ENCODE peak calls at places on chromosomes 11 and 22, in eight cellular contexts. One of them, this sample, is unnamed.
A peak's percentile ranks its signal among the peaks of the same experiment; 100 is the strongest.

GRCh38 chr11:118046051-118046963 is 30.6 kb upstream of the TMPRSS4 start:
- DNase-seq in sigmoid colon: no peak
- DNase-seq in PC-3: no peak
- DNase-seq in transverse colon: no peak
- DNase-seq in prostate gland: no peak
- DNase-seq in kidney epithelial cell: no peak
- DNase-seq in tibial artery: no peak
- DNase-seq in IMR-90: no peak
- DNase-seq in this sample: no peak

GRCh38 chr11:33692013-33692504 is 8.6 kb downstream of the C11orf91 start:
- DNase-seq in kidney epithelial cell: peak; percentile 95
- DNase-seq in sigmoid colon: peak; percentile 89
- DNase-seq in tibial artery: peak; percentile 84
- DNase-seq in IMR-90: peak; percentile 98
- DNase-seq in transverse colon: peak; percentile 59
- DNase-seq in prostate gland: peak; percentile 70
- DNase-seq in PC-3: peak; percentile 96
- DNase-seq in this sample: peak; percentile 91

GRCh38 chr22:27238935-27239510 is 562.5 kb downstream of the MN1 start:
- DNase-seq in transverse colon: no peak
- DNase-seq in kidney epithelial cell: peak; percentile 99
- DNase-seq in prostate gland: no peak
- DNase-seq in IMR-90: peak; percentile 97
- DNase-seq in PC-3: peak; percentile 7
- DNase-seq in sigmoid colon: peak; percentile 86
- DNase-seq in tibial artery: peak; percentile 69
- DNase-seq in this sample: peak; percentile 68

GRCh38 chr11:33172996-33173395 is 11.7 kb upstream of the CSTF3 start:
- DNase-seq in kidney epithelial cell: no peak
- DNase-seq in transverse colon: no peak
- DNase-seq in IMR-90: peak; percentile 31
- DNase-seq in prostate gland: no peak
- DNase-seq in sigmoid colon: no peak
- DNase-seq in tibial artery: peak; percentile 40
- DNase-seq in PC-3: no peak
- DNase-seq in this sample: no peak

GRCh38 chr11:34633990-34634725 is 13.3 kb downstream of the EHF start:
- DNase-seq in tibial artery: no peak
- DNase-seq in sigmoid colon: no peak
- DNase-seq in prostate gland: no peak
- DNase-seq in transverse colon: no peak
- DNase-seq in PC-3: peak; percentile 49
- DNase-seq in kidney epithelial cell: no peak
- DNase-seq in IMR-90: peak; percentile 51
- DNase-seq in this sample: no peak

GRCh38 chr22:48188211-48188845 is 1425.9 kb downstream of the TBC1D22A start:
- DNase-seq in prostate gland: no peak
- DNase-seq in kidney epithelial cell: no peak
- DNase-seq in tibial artery: no peak
- DNase-seq in PC-3: peak; percentile 15
- DNase-seq in transverse colon: no peak
- DNase-seq in sigmoid colon: no peak
- DNase-seq in IMR-90: no peak
- DNase-seq in this sample: no peak

GRCh38 chr11:60363542-60364525 is 14.5 kb upstream of the MS4A7 start:
- DNase-seq in IMR-90: peak; percentile 25
- DNase-seq in PC-3: peak; percentile 92
- DNase-seq in transverse colon: peak; percentile 76
- DNase-seq in prostate gland: peak; percentile 56
- DNase-seq in sigmoid colon: no peak
- DNase-seq in kidney epithelial cell: peak; percentile 5
- DNase-seq in tibial artery: peak; percentile 59
- DNase-seq in this sample: peak; percentile 2

GRCh38 chr11:46490576-46491100 is 99.1 kb upstream of the CHRM4 start:
- DNase-seq in kidney epithelial cell: no peak
- DNase-seq in transverse colon: no peak
- DNase-seq in sigmoid colon: no peak
- DNase-seq in IMR-90: peak; percentile 46
- DNase-seq in tibial artery: no peak
- DNase-seq in PC-3: no peak
- DNase-seq in prostate gland: no peak
- DNase-seq in this sample: no peak

GRCh38 chr11:60761436-60762190 is 4.9 kb downstream of the MS4A15 start:
- DNase-seq in tibial artery: no peak
- DNase-seq in transverse colon: no peak
- DNase-seq in IMR-90: no peak
- DNase-seq in PC-3: no peak
- DNase-seq in sigmoid colon: no peak
- DNase-seq in prostate gland: no peak
- DNase-seq in kidney epithelial cell: no peak
- DNase-seq in this sample: no peak

GRCh38 chr22:17085277-17086091 is 684 bp downstream of the IL17RA start:
- DNase-seq in transverse colon: peak; percentile 49
- DNase-seq in tibial artery: peak; percentile 50
- DNase-seq in sigmoid colon: peak; percentile 72
- DNase-seq in prostate gland: no peak
- DNase-seq in PC-3: peak; percentile 6
- DNase-seq in kidney epithelial cell: no peak
- DNase-seq in IMR-90: no peak
- DNase-seq in this sample: no peak

GRCh38 chr11:98155696-98156095 is 865.1 kb upstream of the CNTN5 start:
- DNase-seq in tibial artery: no peak
- DNase-seq in prostate gland: no peak
- DNase-seq in kidney epithelial cell: no peak
- DNase-seq in transverse colon: no peak
- DNase-seq in IMR-90: no peak
- DNase-seq in sigmoid colon: no peak
- DNase-seq in PC-3: no peak
- DNase-seq in this sample: no peak

DNA sequence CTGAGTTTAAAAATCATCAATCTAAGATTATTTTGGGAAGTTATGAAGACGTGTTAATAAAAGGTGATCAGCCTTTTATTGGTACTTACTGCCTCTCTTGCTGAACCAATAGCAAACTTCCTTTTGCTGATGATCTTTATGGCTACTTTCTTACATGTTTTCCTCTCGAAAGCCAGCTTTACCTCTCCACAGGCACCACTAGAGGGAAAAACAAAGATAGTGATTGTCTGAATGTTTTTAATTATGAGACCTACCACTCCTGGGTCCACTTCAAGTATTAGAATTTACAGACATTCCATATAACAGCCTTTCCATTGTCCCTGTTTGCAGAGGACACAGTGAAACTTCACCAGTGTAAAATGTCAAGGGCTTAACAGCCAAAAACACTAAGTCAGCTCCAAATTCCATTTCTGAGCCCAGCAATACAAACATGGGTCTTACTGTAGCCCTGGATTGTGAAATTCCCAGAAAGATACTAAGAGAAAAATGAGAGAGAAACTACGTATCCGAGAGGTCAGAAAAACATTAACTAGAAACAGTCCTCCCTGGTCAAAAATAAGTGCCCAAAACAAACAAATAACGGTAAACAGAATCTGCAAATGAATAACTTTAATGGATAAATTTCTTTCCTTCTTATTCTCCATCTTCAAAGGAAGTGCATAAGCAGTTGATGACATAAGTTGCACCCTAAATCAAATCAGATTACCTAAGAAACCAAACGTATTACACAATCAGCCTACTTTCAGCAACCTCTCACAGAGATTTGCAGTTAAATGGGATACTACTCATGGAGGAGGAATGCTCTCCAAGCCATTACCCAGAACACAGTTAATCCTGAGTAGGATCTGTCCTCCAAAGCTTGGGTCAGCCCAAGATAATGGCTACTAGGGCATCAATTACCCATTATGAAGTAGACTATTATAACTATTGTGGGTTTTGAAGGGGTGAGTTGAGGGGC is 29.5 kb downstream of the CHEK2 start:
- DNase-seq in IMR-90: peak; percentile 97
- DNase-seq in prostate gland: no peak
- DNase-seq in kidney epithelial cell: peak; percentile 89
- DNase-seq in PC-3: peak; percentile 64
- DNase-seq in sigmoid colon: no peak
- DNase-seq in transverse colon: no peak
- DNase-seq in tibial artery: peak; percentile 22
- DNase-seq in this sample: peak; percentile 92
- TF ChIP-seq CTCF in IMR-90: peak; percentile 4
- TF ChIP-seq CTCF in prostate gland: no peak
- TF ChIP-seq CTCF in kidney epithelial cell: no peak
- TF ChIP-seq CTCF in PC-3: no peak
- TF ChIP-seq CTCF in sigmoid colon: no peak
- TF ChIP-seq CTCF in transverse colon: no peak
- TF ChIP-seq CTCF in tibial artery: no peak
- TF ChIP-seq CTCF in this sample: peak; percentile 43

DNA sequence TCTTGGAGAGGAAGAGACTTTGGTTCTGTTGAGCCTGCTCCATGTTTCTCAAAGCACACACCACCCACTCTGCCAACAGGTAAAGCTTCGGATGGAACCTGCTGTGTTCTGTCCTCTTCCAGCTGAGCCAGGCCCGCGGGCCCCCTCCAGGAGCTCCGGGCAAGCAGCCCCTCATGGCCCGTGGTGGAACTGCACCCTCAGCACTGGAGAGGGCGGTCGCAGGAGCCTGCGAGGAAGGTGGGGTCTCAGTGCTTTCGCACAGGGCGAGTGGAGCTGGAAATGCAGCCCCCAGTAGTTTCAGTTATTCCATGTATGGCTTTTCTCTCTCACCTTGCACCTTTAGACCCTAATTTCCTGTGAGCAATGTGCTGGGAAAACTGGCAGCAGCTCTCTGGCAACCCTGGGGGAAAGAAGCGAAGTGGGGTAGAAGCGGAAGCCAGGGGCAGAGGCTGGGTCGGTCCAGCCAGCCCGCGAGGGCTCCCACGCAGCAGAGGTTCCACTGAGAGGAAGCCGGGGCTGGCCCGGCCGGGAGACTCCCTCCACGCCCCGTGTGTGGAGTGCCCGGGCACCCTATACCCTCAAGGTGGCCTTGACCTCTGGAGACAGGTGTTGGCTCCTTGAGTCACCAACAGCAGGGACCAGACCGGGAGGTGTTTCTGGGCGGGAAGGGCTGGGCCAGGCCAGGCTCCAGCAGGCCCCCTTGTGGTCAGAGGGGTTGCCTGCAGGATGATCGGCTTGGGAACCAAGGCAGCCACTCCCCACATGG is 119.9 kb upstream of the TMEM45B start:
- DNase-seq in prostate gland: peak; percentile 56
- DNase-seq in sigmoid colon: no peak
- DNase-seq in kidney epithelial cell: no peak
- DNase-seq in transverse colon: peak; percentile 80
- DNase-seq in PC-3: peak; percentile 71
- DNase-seq in IMR-90: peak; percentile 13
- DNase-seq in tibial artery: no peak
- DNase-seq in this sample: no peak
- H3K4me3 ChIP-seq in prostate gland: no peak overlapping the region
- H3K4me3 ChIP-seq in sigmoid colon: peak overlapping the region; percentile 23
- H3K4me3 ChIP-seq in kidney epithelial cell: peak overlapping the region; percentile 1
- H3K4me3 ChIP-seq in transverse colon: peak overlapping the region; percentile 23
- H3K4me3 ChIP-seq in PC-3: no peak overlapping the region
- H3K4me3 ChIP-seq in IMR-90: no peak overlapping the region
- H3K4me3 ChIP-seq in tibial artery: peak overlapping the region; percentile 22
- H3K4me3 ChIP-seq in this sample: no peak overlapping the region

GRCh38 chr11:14264966-14265365 is 94.0 kb downstream of the RRAS2 start:
- DNase-seq in tibial artery: no peak
- DNase-seq in kidney epithelial cell: no peak
- DNase-seq in prostate gland: no peak
- DNase-seq in IMR-90: no peak
- DNase-seq in PC-3: no peak
- DNase-seq in transverse colon: no peak
- DNase-seq in sigmoid colon: no peak
- DNase-seq in this sample: no peak

GRCh38 chr11:14259186-14259784 is 99.7 kb downstream of the RRAS2 start:
- DNase-seq in IMR-90: no peak
- DNase-seq in sigmoid colon: no peak
- DNase-seq in tibial artery: no peak
- DNase-seq in kidney epithelial cell: no peak
- DNase-seq in transverse colon: no peak
- DNase-seq in PC-3: no peak
- DNase-seq in prostate gland: no peak
- DNase-seq in this sample: no peak

GRCh38 chr11:14261094-14261493 is 97.9 kb downstream of the RRAS2 start:
- DNase-seq in IMR-90: no peak
- DNase-seq in kidney epithelial cell: no peak
- DNase-seq in PC-3: no peak
- DNase-seq in sigmoid colon: no peak
- DNase-seq in transverse colon: no peak
- DNase-seq in prostate gland: no peak
- DNase-seq in tibial artery: no peak
- DNase-seq in this sample: no peak

GRCh38 chr11:14259870-14260269 is 99.1 kb downstream of the RRAS2 start:
- DNase-seq in sigmoid colon: no peak
- DNase-seq in tibial artery: no peak
- DNase-seq in kidney epithelial cell: no peak
- DNase-seq in prostate gland: no peak
- DNase-seq in PC-3: no peak
- DNase-seq in IMR-90: no peak
- DNase-seq in transverse colon: peak; percentile 41
- DNase-seq in this sample: no peak

DNA sequence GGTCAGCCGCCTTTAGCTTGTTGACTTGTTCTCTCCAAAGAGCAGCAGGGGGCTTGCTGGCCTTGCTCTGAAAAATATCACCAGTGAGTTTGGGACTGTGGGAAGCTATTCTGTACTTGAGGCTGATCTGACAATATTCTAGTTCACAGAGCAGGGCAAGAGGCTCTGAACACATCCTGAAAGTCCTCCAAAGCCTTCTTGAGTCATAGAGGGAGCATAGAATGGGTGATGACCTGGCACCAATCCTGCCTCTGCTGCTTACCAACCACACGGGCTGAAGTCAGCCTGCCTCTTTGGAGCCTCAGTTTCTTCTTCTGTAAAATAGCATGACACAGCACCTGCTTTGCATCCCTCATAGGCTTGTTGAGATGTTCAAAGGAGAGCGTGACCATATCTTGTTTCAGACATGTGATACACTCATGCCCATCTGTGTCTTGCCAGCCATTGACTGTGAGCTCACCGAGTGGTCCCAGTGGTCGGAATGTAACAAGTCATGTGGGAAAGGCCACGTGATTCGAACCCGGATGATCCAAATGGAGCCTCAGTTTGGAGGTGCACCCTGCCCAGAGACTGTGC is 96.6 kb downstream of the RRAS2 start:
- DNase-seq in PC-3: no peak
- DNase-seq in sigmoid colon: no peak
- DNase-seq in kidney epithelial cell: no peak
- DNase-seq in transverse colon: no peak
- DNase-seq in tibial artery: no peak
- DNase-seq in IMR-90: no peak
- DNase-seq in prostate gland: no peak
- DNase-seq in this sample: no peak
- H3K36me3 ChIP-seq in PC-3: no peaks in the 10 kb centered on the region
- H3K36me3 ChIP-seq in sigmoid colon: no peaks in the 10 kb centered on the region
- H3K36me3 ChIP-seq in kidney epithelial cell: no peaks in the 10 kb centered on the region
- H3K36me3 ChIP-seq in transverse colon: no peaks in the 10 kb centered on the region
- H3K36me3 ChIP-seq in tibial artery: peaks cover 11% of the 10 kb centered on the region
- H3K36me3 ChIP-seq in IMR-90: peaks cover 8% of the 10 kb centered on the region
- H3K36me3 ChIP-seq in prostate gland: no peaks in the 10 kb centered on the region
- H3K36me3 ChIP-seq in this sample: peaks cover 2% of the 10 kb centered on the region

DNA sequence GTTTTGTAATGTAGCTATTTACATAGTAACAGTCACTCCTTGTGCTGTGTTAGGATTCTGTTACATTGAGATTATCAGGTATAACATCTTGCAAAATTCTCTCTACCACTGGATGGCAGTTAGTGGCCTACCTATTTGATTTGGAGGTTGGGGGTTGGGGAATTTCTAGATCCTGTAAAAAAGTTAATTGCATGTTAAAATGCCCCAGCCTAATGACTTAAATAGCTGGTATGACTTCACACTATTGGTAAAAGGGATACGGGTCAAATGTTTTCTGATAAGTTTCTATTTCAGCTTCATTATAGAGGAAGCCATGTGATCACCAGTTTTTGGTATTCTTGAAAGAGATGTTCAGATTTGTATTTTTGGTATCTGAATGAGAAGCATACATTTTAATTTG is 2.8 kb downstream of the GRK3 start:
- DNase-seq in prostate gland: no peak
- DNase-seq in sigmoid colon: no peak
- DNase-seq in PC-3: no peak
- DNase-seq in kidney epithelial cell: no peak
- DNase-seq in IMR-90: no peak
- DNase-seq in tibial artery: no peak
- DNase-seq in transverse colon: no peak
- DNase-seq in this sample: no peak
- TF ChIP-seq CTCF in prostate gland: peak; percentile 51
- TF ChIP-seq CTCF in sigmoid colon: no peak
- TF ChIP-seq CTCF in PC-3: no peak
- TF ChIP-seq CTCF in kidney epithelial cell: no peak
- TF ChIP-seq CTCF in IMR-90: no peak
- TF ChIP-seq CTCF in tibial artery: no peak
- TF ChIP-seq CTCF in transverse colon: no peak
- TF ChIP-seq CTCF in this sample: no peak